ENCODE peak calls at places on chromosomes 4 and X, in seven cellular contexts. K, T, M, E, P, H and V are unnamed samples.

GRCh38 chr4:7344650-7345049 is 90.1 kb downstream of the PSAPL1 start:
- DNase-seq in P (no peak), M (no peak), H (no peak), E (no peak), K (no peak), T (no peak), V (no peak)

GRCh38 chrX:44507292-44507691 is 35.4 kb downstream of the FUNDC1 start:
- DNase-seq in M (no peak), T (no peak), P (no peak), H (no peak), K (no peak), E (no peak), V (no peak)

GRCh38 chr4:77921701-77922100 is 59.1 kb downstream of the MRPL1 start:
- DNase-seq in E (no peak), K (peak), T (peak), M (peak), P (no peak), H (no peak), V (no peak)

GRCh38 chr4:156948738-156949137 is 22.9 kb downstream of the PDGFC start:
- DNase-seq in T (no peak), K (no peak), E (no peak), M (no peak), H (no peak), P (peak), V (no peak)

GRCh38 chr4:15779336-15779735 is 1.2 kb downstream of the CD38 start:
- DNase-seq in H (peak), K (peak), E (no peak), T (no peak), M (peak), P (no peak), V (no peak)

GRCh38 chr4:95556460-95556859 is 7.7 kb upstream of the UNC5C start:
- DNase-seq in E (no peak), T (no peak), H (no peak), P (no peak), K (no peak), M (no peak), V (no peak)

GRCh38 chr4:7912826-7913225 is 26.8 kb downstream of the AFAP1 start:
- DNase-seq in K (no peak), P (no peak), H (no peak), M (no peak), E (no peak), T (no peak), V (no peak)

GRCh38 chr4:123807866-123808265 is 411.3 kb downstream of the SPRY1 start:
- DNase-seq in P (no peak), T (no peak), M (no peak), E (no peak), K (no peak), H (no peak), V (no peak)

GRCh38 chr4:14916554-14917304 is 85.6 kb upstream of the CPEB2 start:
- DNase-seq in T (no peak), E (no peak), H (no peak), P (no peak), M (peak), K (peak), V (no peak)

GRCh38 chr4:63607186-63607872 is 801.9 kb downstream of the TECRL start:
- DNase-seq in P (no peak), E (no peak), M (no peak), T (peak), K (no peak), H (no peak), V (no peak)

GRCh38 chr4:154989511-154989910 is 208.4 kb downstream of the RBM46 start:
- DNase-seq in P (no peak), M (no peak), H (no peak), E (no peak), K (no peak), T (no peak), V (no peak)

GRCh38 chr4:6372649-6373525 is 99.5 kb downstream of the PPP2R2C start:
- DNase-seq in H (peak), M (peak), E (no peak), T (peak), P (peak), K (peak), V (peak)

GRCh38 chr4:1400191-1400805 is 5.9 kb downstream of the NKX1-1 start:
- DNase-seq in P (no peak), K (no peak), E (peak), T (no peak), M (no peak), H (no peak), V (no peak)

GRCh38 chrX:64205735-64206491 is 405 bp upstream of the AMER1 start:
- DNase-seq in K (peak), T (peak), E (peak), M (peak), P (peak), H (peak), V (peak)

GRCh38 chrX:96389314-96390048 is 295.2 kb upstream of the DIAPH2 start:
- DNase-seq in P (no peak), E (no peak), H (no peak), T (no peak), M (no peak), K (no peak), V (no peak)

GRCh38 chr4:26345541-26345940 is 24.7 kb downstream of the RBPJ start:
- DNase-seq in T (no peak), H (no peak), E (no peak), K (no peak), P (no peak), M (no peak), V (no peak)

GRCh38 chrX:48531359-48531954 is 8.1 kb upstream of the TBC1D25 start:
- DNase-seq in M (no peak), E (no peak), H (no peak), T (no peak), K (no peak), P (peak), V (peak)

GRCh38 chrX:40158036-40158706 is 60.4 kb upstream of the BCOR start:
- DNase-seq in K (peak), T (no peak), P (peak), M (no peak), H (no peak), E (no peak), V (no peak)

GRCh38 chr4:42710329-42710728 is 53.4 kb upstream of the ATP8A1 start:
- DNase-seq in E (no peak), H (no peak), K (no peak), M (no peak), P (no peak), T (no peak), V (no peak)

GRCh38 chr4:141140271-141141205 is 7.3 kb upstream of the RNF150 start:
- DNase-seq in K (no peak), E (no peak), M (no peak), H (no peak), T (no peak), P (no peak), V (no peak)

GRCh38 chrX:103918050-103918449 is 44.4 kb upstream of the TMSB15B start:
- DNase-seq in H (peak), M (no peak), T (peak), P (peak), E (no peak), K (peak), V (peak)

GRCh38 chr4:87502580-87503238 is 26.5 kb downstream of the SPARCL1 start:
- DNase-seq in K (no peak), H (no peak), M (no peak), P (no peak), T (peak), E (no peak), V (no peak)

GRCh38 chr4:55866973-55867574 is 13.6 kb downstream of the EXOC1 start:
- DNase-seq in E (no peak), H (no peak), P (peak), T (peak), M (peak), K (peak), V (peak)

GRCh38 chr4:8820178-8821102 is 51.2 kb downstream of the HMX1 start:
- DNase-seq in P (no peak), T (no peak), M (no peak), K (no peak), E (peak), H (no peak), V (no peak)

GRCh38 chrX:154352012-154352401 is 22.4 kb downstream of the FLNA start:
- DNase-seq in K (no peak), E (no peak), T (no peak), P (no peak), M (no peak), H (no peak), V (no peak)

GRCh38 chrX:125004799-125005198 is 314.9 kb upstream of the TEX13C start:
- DNase-seq in E (no peak), M (no peak), K (no peak), T (peak), P (no peak), H (no peak), V (peak)

GRCh38 chrX:73765776-73766465 is 202.9 kb downstream of the CHIC1 start:
- DNase-seq in E (no peak), P (no peak), M (no peak), T (no peak), K (no peak), H (no peak), V (no peak)

GRCh38 chr4:83947811-83948210 is 411.9 kb downstream of the GPAT3 start:
- DNase-seq in T (no peak), E (no peak), H (no peak), P (no peak), M (no peak), K (no peak), V (no peak)

GRCh38 chrX:10990418-10990817 is 120.7 kb upstream of the HCCS start:
- DNase-seq in T (no peak), P (no peak), H (no peak), M (no peak), K (no peak), E (no peak), V (no peak)

GRCh38 chr4:183571350-183572076 is 66.7 kb downstream of the ING2 start:
- DNase-seq in E (no peak), P (no peak), H (no peak), T (peak), M (peak), K (peak), V (no peak)

GRCh38 chr4:184978211-184978610 is 40.1 kb upstream of the HELT start:
- DNase-seq in K (no peak), T (no peak), H (no peak), E (no peak), M (no peak), P (no peak), V (no peak)

GRCh38 chr4:153062652-153063168 is 126.6 kb downstream of the FHDC1 start:
- DNase-seq in M (no peak), E (no peak), T (no peak), K (no peak), P (no peak), H (no peak), V (no peak)

GRCh38 chrX:1202251-1202650 is 10.2 kb downstream of the CRLF2 start:
- DNase-seq in K (no peak), E (peak), H (no peak), M (no peak), P (no peak), T (no peak), V (no peak)

GRCh38 chrX:118974088-118974907 is at the start of gene LONRF3:
- DNase-seq in E (peak), T (no peak), P (peak), K (peak), M (peak), H (peak), V (peak)